ENCODE peak calls at places on chromosomes 4 and X, in five cellular contexts. K is A549, V is HepG2, I is K562, J is H1. W is an unnamed sample.

GRCh38 chr4:56799291-56799823 is 22.1 kb downstream of the SPINK2 start:
- DNase-seq in K (no peak), J (no peak), V (no peak), I (no peak), W (no peak)

GRCh38 chr4:89072921-89073320 is 15.9 kb upstream of the FAM13A start:
- DNase-seq in I (no peak), K (no peak), J (no peak), V (no peak), W (no peak)

GRCh38 chr4:145904413-145905177 is 34.0 kb downstream of the ZNF827 start:
- DNase-seq in J (no peak), V (no peak), I (no peak), K (no peak), W (no peak)

GRCh38 chr4:41887821-41888699 is 47.2 kb upstream of the TMEM33 start:
- DNase-seq in J (no peak), V (peak), K (no peak), I (no peak), W (no peak)

GRCh38 chrX:17737707-17738001 is 361 bp downstream of the SCML1 start:
- DNase-seq in J (no peak), K (no peak), V (no peak), I (no peak), W (no peak)

GRCh38 chrX:42414057-42414456 is 363.9 kb downstream of the PPP1R2C start:
- DNase-seq in V (no peak), J (no peak), K (no peak), I (no peak), W (no peak)

GRCh38 chr4:80094191-80094590 is 21.2 kb upstream of the ANTXR2 start:
- DNase-seq in K (no peak), J (no peak), I (no peak), V (no peak), W (no peak)

GRCh38 chr4:186780291-186781031 is 56.8 kb upstream of the FAT1 start:
- DNase-seq in K (no peak), V (no peak), I (no peak), J (no peak), W (no peak)

GRCh38 chr4:152304220-152304619 is 231.7 kb downstream of the FBXW7 start:
- DNase-seq in V (no peak), K (no peak), I (no peak), J (no peak), W (peak)

GRCh38 chr4:41590591-41590990 is 52.6 kb downstream of the LIMCH1 start:
- DNase-seq in I (no peak), K (no peak), V (no peak), J (no peak), W (no peak)

GRCh38 chrX:13489451-13489850 is 80.0 kb upstream of the EGFL6 start:
- DNase-seq in K (no peak), J (no peak), V (no peak), I (no peak), W (no peak)

GRCh38 chr4:183441276-183441675 is 3.2 kb upstream of the CDKN2AIP start:
- DNase-seq in K (no peak), I (no peak), V (no peak), J (no peak), W (no peak)

GRCh38 chr4:8642651-8643321 is 50.2 kb downstream of the CPZ start:
- DNase-seq in I (no peak), V (no peak), K (no peak), J (no peak), W (no peak)

GRCh38 chr4:37601527-37601926 is 84.6 kb downstream of the RELL1 start:
- DNase-seq in K (no peak), I (no peak), J (no peak), V (peak), W (no peak)

GRCh38 chr4:139207247-139207646 is 30.2 kb upstream of the ELF2 start:
- DNase-seq in K (no peak), I (no peak), J (no peak), V (no peak), W (no peak)

GRCh38 chr4:3681191-3681590 is 85.0 kb upstream of the ADRA2C start:
- DNase-seq in K (no peak), V (no peak), J (no peak), I (no peak), W (no peak)

GRCh38 chr4:8228319-8229250 is 29.5 kb downstream of the SH3TC1 start:
- DNase-seq in I (peak), K (peak), J (no peak), V (no peak), W (peak)

GRCh38 chr4:74934016-74934821 is 1.3 kb downstream of the PARM1 start:
- DNase-seq in V (no peak), K (no peak), I (no peak), J (peak), W (no peak)

GRCh38 chr4:177051473-177052060 is 258.1 kb upstream of the NEIL3 start:
- DNase-seq in I (peak), V (peak), K (peak), J (peak), W (no peak)

GRCh38 chr4:185465707-185466106 is 5.8 kb downstream of the CCDC110 start:
- DNase-seq in V (no peak), I (no peak), J (no peak), K (no peak), W (no peak)

GRCh38 chr4:10074076-10074766 is 42.4 kb downstream of the WDR1 start:
- DNase-seq in J (no peak), K (no peak), V (no peak), I (no peak), W (no peak)

GRCh38 chr4:145804134-145804533 is 124.2 kb downstream of the C4orf51 start:
- DNase-seq in J (no peak), K (no peak), I (no peak), V (peak), W (no peak)

GRCh38 chr4:99833766-99834165 is 17.1 kb downstream of the DAPP1 start:
- DNase-seq in J (no peak), K (no peak), V (no peak), I (no peak), W (no peak)

GRCh38 chr4:186137193-186137792 is 32.8 kb downstream of the FAM149A start:
- DNase-seq in V (no peak), J (no peak), I (no peak), K (peak), W (no peak)

GRCh38 chrX:41302293-41302868 is 31.6 kb upstream of the DDX3X start:
- DNase-seq in K (no peak), I (peak), J (no peak), V (no peak), W (no peak)

GRCh38 chr4:103934178-103934789 is 214.5 kb upstream of the TACR3 start:
- DNase-seq in V (peak), I (peak), K (no peak), J (no peak), W (no peak)

GRCh38 chrX:109624641-109625311 is at the start of gene KCNE5:
- DNase-seq in J (peak), I (no peak), K (no peak), V (no peak), W (no peak)

GRCh38 chr4:6785572-6785925 is 3.0 kb downstream of the KIAA0232 start:
- DNase-seq in I (no peak), J (peak), K (no peak), V (no peak), W (no peak)

GRCh38 chr4:6783111-6783981 is 819 bp downstream of the KIAA0232 start:
- DNase-seq in K (peak), J (peak), V (peak), I (peak), W (peak)

GRCh38 chr4:6782846-6783110 is 251 bp downstream of the KIAA0232 start:
- DNase-seq in K (peak), J (no peak), I (no peak), V (no peak), W (no peak)

GRCh38 chr4:6782147-6782845 is at the start of gene KIAA0232:
- DNase-seq in V (peak), I (peak), J (peak), K (peak), W (peak)

GRCh38 chr4:6788123-6788522 is 5.6 kb downstream of the KIAA0232 start:
- DNase-seq in I (no peak), K (no peak), V (no peak), J (no peak), W (no peak)
- TF ChIP-seq KDM1A in I (no peak), K (no peak), V (no peak), J (no peak), W (no peak)

DNA sequence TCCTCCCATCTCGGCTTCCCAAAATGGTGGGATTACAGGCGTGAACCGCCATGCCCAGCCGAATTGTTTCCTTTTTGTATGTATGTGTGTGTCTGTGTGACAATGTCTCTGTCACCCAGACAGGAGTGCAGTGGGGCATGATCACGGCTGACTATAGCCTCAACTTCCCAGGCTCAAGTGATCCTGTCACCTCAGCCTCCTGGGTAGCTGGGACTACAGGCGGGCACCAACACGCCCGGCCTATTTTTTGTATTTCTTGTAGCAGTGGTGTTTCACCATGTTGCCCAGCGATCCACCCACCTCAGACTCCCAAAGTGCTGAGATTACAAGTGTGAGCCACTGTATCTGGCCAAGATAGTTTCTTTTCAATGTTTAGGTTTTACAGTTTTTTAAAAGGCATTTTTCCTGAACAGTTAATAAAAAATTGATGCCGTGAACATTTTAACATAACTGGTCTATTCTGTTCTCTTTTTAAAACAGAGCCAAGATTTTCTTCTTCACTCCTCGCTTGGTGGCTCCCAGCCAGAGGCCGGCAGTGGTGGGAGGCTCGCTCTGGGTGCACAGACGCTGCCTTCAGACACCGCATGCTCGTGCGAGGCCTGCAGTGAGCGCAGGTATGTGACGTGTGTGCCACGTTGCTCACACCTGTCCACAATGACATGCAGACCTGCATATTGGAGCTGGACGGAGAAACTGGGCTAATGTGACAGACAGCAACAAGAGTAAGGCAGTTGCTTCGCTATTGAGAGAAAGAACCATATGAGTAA is 88.5 kb downstream of the FAM193A start:
- DNase-seq in V (no peak), K (no peak), J (no peak), I (no peak), W (no peak)
- TF ChIP-seq RAD21 in V (no peak), K (no peak), J (no peak), I (no peak), W (no peak)

GRCh38 chr4:16043820-16044554 is 39.8 kb downstream of the PROM1 start:
- DNase-seq in I (no peak), V (no peak), J (no peak), K (no peak), W (no peak)
- TF ChIP-seq KDM1A in I (no peak), V (no peak), J (no peak), K (no peak), W (no peak)

DNA sequence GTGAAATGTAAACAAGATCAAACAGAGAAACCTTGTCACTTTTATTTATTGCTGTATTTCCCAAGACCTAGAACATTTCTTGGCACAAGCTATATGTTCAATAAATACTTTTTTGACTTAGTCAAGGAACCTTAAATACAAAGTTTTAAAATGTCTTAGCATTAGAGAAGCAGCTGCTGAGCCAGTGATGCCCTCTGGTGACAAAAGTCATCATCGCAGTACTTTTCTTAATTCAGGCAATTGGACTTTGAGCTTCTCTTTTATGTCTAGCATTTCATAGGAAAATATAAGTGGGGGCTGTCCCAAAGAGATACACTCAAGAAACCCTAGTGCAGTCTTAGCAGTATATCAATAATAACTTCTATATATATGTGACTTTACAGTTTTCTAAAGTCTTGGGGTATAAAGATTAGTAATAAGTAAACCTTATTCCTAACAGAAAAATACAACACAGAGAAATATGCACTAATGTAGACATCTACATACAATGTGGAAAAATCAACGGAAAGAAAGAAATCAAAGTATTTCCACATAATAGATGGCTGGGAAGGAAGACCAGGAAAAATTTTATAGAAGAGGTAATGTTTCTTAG is 118.4 kb downstream of the DTHD1 start:
- DNase-seq in V (peak), J (no peak), K (no peak), I (no peak), W (peak)
- TF ChIP-seq RAD21 in V (no peak), J (peak), K (peak), I (peak), W (peak)

GRCh38 chrX:48966796-48967579 is 4.7 kb downstream of the KCND1 start:
- DNase-seq in J (no peak), I (no peak), K (no peak), V (no peak), W (no peak)
- TF ChIP-seq KDM1A in J (no peak), I (no peak), K (no peak), V (no peak), W (no peak)

DNA sequence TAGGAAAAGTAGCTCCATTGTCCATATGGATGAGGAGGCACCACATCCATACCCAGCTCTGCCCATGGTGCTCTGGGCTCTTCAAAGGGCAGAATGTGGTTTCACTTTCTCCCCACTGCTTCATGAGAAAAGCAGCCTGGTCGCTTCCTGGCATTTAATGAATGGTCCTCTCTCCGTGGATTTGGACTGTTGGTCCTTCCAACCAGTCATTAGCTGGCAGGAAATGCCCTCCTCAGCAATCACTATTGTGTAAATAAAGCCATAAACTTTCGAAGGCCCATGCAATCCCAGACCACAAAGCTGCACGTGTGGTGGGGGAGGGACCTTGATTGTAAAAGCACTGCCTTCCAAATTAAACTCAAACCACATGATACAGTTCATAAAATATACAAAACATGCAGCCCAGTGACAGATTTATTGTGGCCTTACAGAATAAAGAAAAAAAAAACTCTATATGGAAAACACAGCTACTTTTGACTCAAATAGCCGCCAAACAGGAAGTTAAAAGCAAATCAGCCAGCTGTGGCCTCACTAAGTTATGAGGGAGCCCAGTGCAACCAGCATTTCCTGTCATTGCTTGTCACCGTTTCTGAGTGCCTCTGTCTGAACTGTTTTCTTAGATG is 8.1 kb downstream of the MBNL3 start:
- DNase-seq in J (no peak), I (no peak), V (peak), K (no peak), W (peak)
- TF ChIP-seq RAD21 in J (no peak), I (no peak), V (no peak), K (no peak), W (no peak)

W was measured in GM12878.